ENCODE peak calls at places on chromosome 20, in four cellular contexts. One of them, this sample, is unnamed.

GRCh38 chr20:53157443-53158408 is 185.6 kb downstream of the TSHZ2 start:
- DNase-seq in esophagus squamous epithelium: no peak
- DNase-seq in Calu3: peak; percentile 75
- DNase-seq in GM23338: peak; percentile 91
- DNase-seq in this sample: no peak

GRCh38 chr20:19920388-19921138 is 96.6 kb upstream of the NAA20 start:
- DNase-seq in esophagus squamous epithelium: no peak
- DNase-seq in Calu3: no peak
- DNase-seq in GM23338: no peak
- DNase-seq in this sample: no peak

GRCh38 chr20:49575551-49576060 is 7.7 kb upstream of the PTGIS start:
- DNase-seq in esophagus squamous epithelium: no peak
- DNase-seq in Calu3: no peak
- DNase-seq in GM23338: no peak
- DNase-seq in this sample: no peak

GRCh38 chr20:50794181-50794845 is 548 bp upstream of the BCAS4 start:
- DNase-seq in esophagus squamous epithelium: no peak
- DNase-seq in Calu3: no peak
- DNase-seq in GM23338: peak; percentile 79
- DNase-seq in this sample: no peak

GRCh38 chr20:58102744-58103516 is 125.5 kb downstream of the ANKRD60 start:
- DNase-seq in esophagus squamous epithelium: no peak
- DNase-seq in Calu3: no peak
- DNase-seq in GM23338: no peak
- DNase-seq in this sample: no peak

GRCh38 chr20:64160536-64161495 is 3.4 kb upstream of the MYT1 start:
- DNase-seq in esophagus squamous epithelium: no peak
- DNase-seq in Calu3: no peak
- DNase-seq in GM23338: no peak
- DNase-seq in this sample: no peak

GRCh38 chr20:8292793-8293192 is 160.7 kb downstream of the PLCB1 start:
- DNase-seq in esophagus squamous epithelium: no peak
- DNase-seq in Calu3: no peak
- DNase-seq in GM23338: no peak
- DNase-seq in this sample: no peak

GRCh38 chr20:5085380-5085779 is 34.4 kb downstream of the PCNA start:
- DNase-seq in esophagus squamous epithelium: no peak
- DNase-seq in Calu3: no peak
- DNase-seq in GM23338: no peak
- DNase-seq in this sample: no peak

GRCh38 chr20:51752343-51752951 is 15.7 kb downstream of the ATP9A start:
- DNase-seq in esophagus squamous epithelium: no peak
- DNase-seq in Calu3: peak; percentile 47
- DNase-seq in GM23338: no peak
- DNase-seq in this sample: no peak

GRCh38 chr20:9498322-9498721 is 16.1 kb upstream of the LAMP5 start:
- DNase-seq in esophagus squamous epithelium: no peak
- DNase-seq in Calu3: no peak
- DNase-seq in GM23338: no peak
- DNase-seq in this sample: no peak

GRCh38 chr20:45911486-45912343 is at the start of gene PLTP:
- DNase-seq in esophagus squamous epithelium: no peak
- DNase-seq in Calu3: peak; percentile 28
- DNase-seq in GM23338: peak; percentile 83
- DNase-seq in this sample: no peak

GRCh38 chr20:21808863-21809664 is 103.6 kb downstream of the PAX1 start:
- DNase-seq in esophagus squamous epithelium: no peak
- DNase-seq in Calu3: no peak
- DNase-seq in GM23338: peak; percentile 89
- DNase-seq in this sample: no peak

GRCh38 chr20:64063389-64064144 is 569 bp downstream of the TCEA2 start:
- DNase-seq in esophagus squamous epithelium: no peak
- DNase-seq in Calu3: peak; percentile 56
- DNase-seq in GM23338: peak; percentile 57
- DNase-seq in this sample: no peak

GRCh38 chr20:18585134-18585533 is 2.7 kb upstream of the DTD1 start:
- DNase-seq in esophagus squamous epithelium: no peak
- DNase-seq in Calu3: no peak
- DNase-seq in GM23338: peak; percentile 90
- DNase-seq in this sample: peak; percentile 89

GRCh38 chr20:12180107-12180661 is 262.5 kb downstream of the BTBD3 start:
- DNase-seq in esophagus squamous epithelium: no peak
- DNase-seq in Calu3: no peak
- DNase-seq in GM23338: no peak
- DNase-seq in this sample: no peak

GRCh38 chr20:31968299-31969126 is 562 bp downstream of the XKR7 start:
- DNase-seq in esophagus squamous epithelium: no peak
- DNase-seq in Calu3: peak; percentile 86
- DNase-seq in GM23338: peak; percentile 97
- DNase-seq in this sample: peak; percentile 10

GRCh38 chr20:63520594-63520938 is at the start of gene PPDPF:
- DNase-seq in esophagus squamous epithelium: no peak
- DNase-seq in Calu3: peak; percentile 90
- DNase-seq in GM23338: no peak
- DNase-seq in this sample: no peak

GRCh38 chr20:48958743-48959142 is 37.2 kb downstream of the ARFGEF2 start:
- DNase-seq in esophagus squamous epithelium: no peak
- DNase-seq in Calu3: no peak
- DNase-seq in GM23338: no peak
- DNase-seq in this sample: no peak

GRCh38 chr20:40688129-40689099 is 622 bp downstream of the MAFB start:
- DNase-seq in esophagus squamous epithelium: no peak
- DNase-seq in Calu3: peak; percentile 23
- DNase-seq in GM23338: no peak
- DNase-seq in this sample: no peak

GRCh38 chr20:35269055-35269781 is 8.7 kb downstream of the MMP24OS start:
- DNase-seq in esophagus squamous epithelium: no peak
- DNase-seq in Calu3: peak; percentile 90
- DNase-seq in GM23338: peak; percentile 93
- DNase-seq in this sample: no peak

GRCh38 chr20:17529586-17529985 is 1.6 kb downstream of the BFSP1 start:
- DNase-seq in esophagus squamous epithelium: no peak
- DNase-seq in Calu3: no peak
- DNase-seq in GM23338: no peak
- DNase-seq in this sample: no peak

GRCh38 chr20:17530153-17530552 is 1.0 kb downstream of the BFSP1 start:
- DNase-seq in esophagus squamous epithelium: no peak
- DNase-seq in Calu3: no peak
- DNase-seq in GM23338: no peak
- DNase-seq in this sample: no peak

GRCh38 chr20:17530716-17531536 is at the start of gene BFSP1:
- DNase-seq in esophagus squamous epithelium: no peak
- DNase-seq in Calu3: peak; percentile 45
- DNase-seq in GM23338: peak; percentile 88
- DNase-seq in this sample: no peak

GRCh38 chr20:17533396-17533795 is 2.2 kb upstream of the BFSP1 start:
- DNase-seq in esophagus squamous epithelium: no peak
- DNase-seq in Calu3: no peak
- DNase-seq in GM23338: peak; percentile 68
- DNase-seq in this sample: no peak

GRCh38 chr20:17531537-17532025 is 402 bp upstream of the BFSP1 start:
- DNase-seq in esophagus squamous epithelium: no peak
- DNase-seq in Calu3: no peak
- DNase-seq in GM23338: no peak
- DNase-seq in this sample: no peak
- TF ChIP-seq CTCF in esophagus squamous epithelium: no peak
- TF ChIP-seq CTCF in Calu3: no peak
- TF ChIP-seq CTCF in GM23338: no peak
- TF ChIP-seq CTCF in this sample: no peak

GRCh38 chr20:24798930-24799705 is 150.0 kb upstream of the CST7 start:
- DNase-seq in esophagus squamous epithelium: no peak
- DNase-seq in Calu3: no peak
- DNase-seq in GM23338: no peak
- DNase-seq in this sample: peak; percentile 19
- TF ChIP-seq CTCF in esophagus squamous epithelium: no peak
- TF ChIP-seq CTCF in Calu3: no peak
- TF ChIP-seq CTCF in GM23338: no peak
- TF ChIP-seq CTCF in this sample: no peak

DNA sequence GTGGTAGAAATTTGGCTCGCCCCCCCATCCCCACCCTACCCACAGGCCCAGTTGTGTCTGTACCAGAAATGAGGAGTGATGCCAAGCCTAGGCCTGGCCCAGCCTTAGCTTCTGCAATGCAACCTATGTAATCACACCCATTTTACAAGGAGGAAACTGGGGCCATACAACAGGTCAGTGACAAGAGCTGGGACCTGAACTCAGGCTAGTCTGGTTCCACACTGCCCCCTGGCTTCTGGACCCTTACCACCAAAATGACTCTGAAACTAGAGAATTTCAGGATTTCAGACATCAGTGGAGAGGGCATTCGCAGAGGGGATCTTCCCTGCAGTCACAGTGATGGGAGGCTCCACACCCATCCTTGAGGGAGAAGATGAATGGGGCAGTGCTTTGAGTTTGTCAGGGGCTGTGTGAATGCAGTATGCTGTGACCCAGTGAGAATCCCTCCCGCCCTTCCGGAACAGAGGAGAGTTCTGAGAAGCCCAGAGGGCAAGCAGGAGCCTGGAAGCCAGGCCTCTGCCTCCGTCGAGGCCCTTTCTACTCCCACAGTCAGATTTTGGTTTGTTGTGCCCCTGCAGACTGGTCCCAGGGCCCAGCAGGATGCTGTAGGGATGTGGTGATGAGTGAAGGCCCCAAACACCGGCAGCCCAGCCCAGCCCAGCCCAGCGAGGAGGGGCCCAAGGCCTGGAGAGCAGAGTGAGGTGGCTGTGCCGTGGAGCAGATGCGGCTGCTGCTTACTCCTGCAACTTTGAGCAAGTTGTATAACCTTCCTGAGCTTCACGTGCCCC is 48.1 kb upstream of the MYL9 start:
- DNase-seq in esophagus squamous epithelium: no peak
- DNase-seq in Calu3: peak; percentile 30
- DNase-seq in GM23338: peak; percentile 75
- DNase-seq in this sample: no peak
- TF ChIP-seq CTCF in esophagus squamous epithelium: peak; percentile 29
- TF ChIP-seq CTCF in Calu3: peak; percentile 33
- TF ChIP-seq CTCF in GM23338: peak; percentile 72
- TF ChIP-seq CTCF in this sample: peak; percentile 40

GRCh38 chr20:44006578-44006977 is 91.9 kb downstream of the TOX2 start:
- DNase-seq in esophagus squamous epithelium: no peak
- DNase-seq in Calu3: no peak
- DNase-seq in GM23338: no peak
- DNase-seq in this sample: no peak
- TF ChIP-seq CTCF in esophagus squamous epithelium: no peak
- TF ChIP-seq CTCF in Calu3: no peak
- TF ChIP-seq CTCF in GM23338: no peak
- TF ChIP-seq CTCF in this sample: no peak

GRCh38 chr20:44849712-44850111 is 35.8 kb upstream of the YWHAB start:
- DNase-seq in esophagus squamous epithelium: no peak
- DNase-seq in Calu3: no peak
- DNase-seq in GM23338: no peak
- DNase-seq in this sample: no peak
- TF ChIP-seq CTCF in esophagus squamous epithelium: no peak
- TF ChIP-seq CTCF in Calu3: no peak
- TF ChIP-seq CTCF in GM23338: peak; percentile 31
- TF ChIP-seq CTCF in this sample: no peak

GRCh38 chr20:44093249-44093582 is 93.8 kb downstream of the JPH2 start:
- DNase-seq in esophagus squamous epithelium: no peak
- DNase-seq in Calu3: no peak
- DNase-seq in GM23338: no peak
- DNase-seq in this sample: no peak

GRCh38 chr20:44092551-44093248 is 94.3 kb downstream of the JPH2 start:
- DNase-seq in esophagus squamous epithelium: no peak
- DNase-seq in Calu3: peak; percentile 54
- DNase-seq in GM23338: peak; percentile 83
- DNase-seq in this sample: no peak

GRCh38 chr20:44087857-44088120 is 99.2 kb downstream of the JPH2 start:
- DNase-seq in esophagus squamous epithelium: no peak
- DNase-seq in Calu3: no peak
- DNase-seq in GM23338: no peak
- DNase-seq in this sample: no peak

GRCh38 chr20:44089987-44090674 is 96.9 kb downstream of the JPH2 start:
- DNase-seq in esophagus squamous epithelium: no peak
- DNase-seq in Calu3: peak; percentile 28
- DNase-seq in GM23338: no peak
- DNase-seq in this sample: no peak

DNA sequence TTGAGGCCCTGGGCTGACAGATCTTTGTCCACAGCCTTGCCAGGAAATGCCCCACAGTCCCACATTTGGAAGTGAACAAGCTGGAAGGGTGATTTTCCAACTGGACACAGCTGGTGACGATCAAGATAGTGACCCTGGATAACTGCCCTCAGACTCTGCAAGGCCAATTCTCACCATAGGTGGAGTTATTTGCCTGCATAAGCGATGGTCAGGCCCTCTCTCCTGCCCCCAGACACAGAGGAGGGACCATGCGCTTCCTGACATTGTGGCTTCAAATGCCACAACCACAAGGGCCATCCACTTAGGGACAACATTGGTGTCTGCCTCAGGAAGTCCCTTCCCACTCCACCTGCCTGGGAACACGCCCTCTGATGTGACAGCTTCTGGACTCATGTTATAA is 96.0 kb downstream of the JPH2 start:
- DNase-seq in esophagus squamous epithelium: no peak
- DNase-seq in Calu3: no peak
- DNase-seq in GM23338: no peak
- DNase-seq in this sample: no peak
- TF ChIP-seq CTCF in esophagus squamous epithelium: no peak
- TF ChIP-seq CTCF in Calu3: no peak
- TF ChIP-seq CTCF in GM23338: no peak
- TF ChIP-seq CTCF in this sample: no peak

GRCh38 chr20:24600012-24600411 is 130.6 kb downstream of the SYNDIG1 start:
- DNase-seq in esophagus squamous epithelium: no peak
- DNase-seq in Calu3: no peak
- DNase-seq in GM23338: no peak
- DNase-seq in this sample: no peak
- TF ChIP-seq CTCF in esophagus squamous epithelium: no peak
- TF ChIP-seq CTCF in Calu3: no peak
- TF ChIP-seq CTCF in GM23338: peak; percentile 50
- TF ChIP-seq CTCF in this sample: no peak

GRCh38 chr20:7272512-7272911 is 505.0 kb downstream of the BMP2 start:
- DNase-seq in esophagus squamous epithelium: no peak
- DNase-seq in Calu3: no peak
- DNase-seq in GM23338: peak; percentile 57
- DNase-seq in this sample: no peak
- TF ChIP-seq CTCF in esophagus squamous epithelium: no peak
- TF ChIP-seq CTCF in Calu3: no peak
- TF ChIP-seq CTCF in GM23338: peak; percentile 77
- TF ChIP-seq CTCF in this sample: peak; percentile 29

DNA sequence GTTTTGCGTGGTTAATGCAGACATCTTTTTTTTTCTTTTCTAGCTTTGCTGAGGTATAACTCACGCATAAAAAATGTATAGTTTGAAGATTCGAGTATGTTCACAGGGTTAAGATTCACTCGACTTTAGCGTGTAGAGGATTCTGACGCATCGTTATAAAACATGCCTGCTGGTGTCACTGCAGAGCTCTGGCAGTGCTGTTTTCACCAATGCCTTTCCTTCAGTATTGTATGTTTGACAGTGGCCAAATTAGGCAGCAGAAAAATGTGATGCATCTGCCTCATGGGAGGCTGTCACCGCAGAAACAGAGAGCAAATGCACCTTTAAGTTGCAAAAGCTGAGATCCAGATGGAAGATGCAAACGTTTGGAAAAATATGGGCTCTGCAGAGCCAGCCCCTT is 18.0 kb upstream of the SIRPB2 start:
- DNase-seq in esophagus squamous epithelium: no peak
- DNase-seq in Calu3: peak; percentile 19
- DNase-seq in GM23338: peak; percentile 45
- DNase-seq in this sample: no peak
- TF ChIP-seq CTCF in esophagus squamous epithelium: peak; percentile 10
- TF ChIP-seq CTCF in Calu3: peak; percentile 24
- TF ChIP-seq CTCF in GM23338: peak; percentile 41
- TF ChIP-seq CTCF in this sample: peak; percentile 43

This sample was measured in kidney epithelial cell.